ENCODE peak calls at places on chromosomes 12 and 14, in eight cellular contexts. One of them, this sample, is unnamed.

GRCh38 chr12:48199784-48200198 is 3.3 kb downstream of the OR10AD1 start:
- DNase-seq in activated CD8-positive, alpha-beta memory T cell treated with anti-CD3 and anti-CD28 coated beads, Interleukin-2, amount 50 U/mL, for 48 hours: no peak
- DNase-seq in H54: no peak
- DNase-seq in PC-3: peak; percentile 11
- DNase-seq in pancreas: no peak
- DNase-seq in tibial artery: no peak
- DNase-seq in neural progenitor cell: no peak
- DNase-seq in activated CD8-positive, alpha-beta T cell treated with anti-CD3 and anti-CD28 coated beads, Interleukin-2, amount 10 ng/mL, durations not matched to agents 7 days and 5 days: no peak
- DNase-seq in this sample: no peak

GRCh38 chr12:39354955-39355354 is 88.0 kb downstream of the KIF21A start:
- DNase-seq in activated CD8-positive, alpha-beta memory T cell treated with anti-CD3 and anti-CD28 coated beads, Interleukin-2, amount 50 U/mL, for 48 hours: no peak
- DNase-seq in H54: no peak
- DNase-seq in PC-3: peak; percentile 32
- DNase-seq in pancreas: no peak
- DNase-seq in tibial artery: no peak
- DNase-seq in neural progenitor cell: no peak
- DNase-seq in activated CD8-positive, alpha-beta T cell treated with anti-CD3 and anti-CD28 coated beads, Interleukin-2, amount 10 ng/mL, durations not matched to agents 7 days and 5 days: no peak
- DNase-seq in this sample: peak; percentile 9

GRCh38 chr14:30874120-30874998 is at the start of gene COCH:
- DNase-seq in activated CD8-positive, alpha-beta memory T cell treated with anti-CD3 and anti-CD28 coated beads, Interleukin-2, amount 50 U/mL, for 48 hours: peak; percentile 73
- DNase-seq in H54: no peak
- DNase-seq in PC-3: peak; percentile 45
- DNase-seq in pancreas: peak; percentile 18
- DNase-seq in tibial artery: no peak
- DNase-seq in neural progenitor cell: peak; percentile 86
- DNase-seq in activated CD8-positive, alpha-beta T cell treated with anti-CD3 and anti-CD28 coated beads, Interleukin-2, amount 10 ng/mL, durations not matched to agents 7 days and 5 days: peak; percentile 48
- DNase-seq in this sample: no peak

GRCh38 chr12:26748741-26749431 is 84.1 kb downstream of the ITPR2 start:
- DNase-seq in activated CD8-positive, alpha-beta memory T cell treated with anti-CD3 and anti-CD28 coated beads, Interleukin-2, amount 50 U/mL, for 48 hours: no peak
- DNase-seq in H54: no peak
- DNase-seq in PC-3: peak; percentile 58
- DNase-seq in pancreas: no peak
- DNase-seq in tibial artery: no peak
- DNase-seq in neural progenitor cell: no peak
- DNase-seq in activated CD8-positive, alpha-beta T cell treated with anti-CD3 and anti-CD28 coated beads, Interleukin-2, amount 10 ng/mL, durations not matched to agents 7 days and 5 days: no peak
- DNase-seq in this sample: no peak

GRCh38 chr12:82596484-82596883 is 90.2 kb upstream of the TMTC2 start:
- DNase-seq in activated CD8-positive, alpha-beta memory T cell treated with anti-CD3 and anti-CD28 coated beads, Interleukin-2, amount 50 U/mL, for 48 hours: no peak
- DNase-seq in H54: no peak
- DNase-seq in PC-3: no peak
- DNase-seq in pancreas: no peak
- DNase-seq in tibial artery: no peak
- DNase-seq in neural progenitor cell: no peak
- DNase-seq in activated CD8-positive, alpha-beta T cell treated with anti-CD3 and anti-CD28 coated beads, Interleukin-2, amount 10 ng/mL, durations not matched to agents 7 days and 5 days: no peak
- DNase-seq in this sample: no peak

GRCh38 chr14:72439707-72440106 is 454.2 kb downstream of the DPF3 start:
- DNase-seq in activated CD8-positive, alpha-beta memory T cell treated with anti-CD3 and anti-CD28 coated beads, Interleukin-2, amount 50 U/mL, for 48 hours: no peak
- DNase-seq in H54: no peak
- DNase-seq in PC-3: no peak
- DNase-seq in pancreas: no peak
- DNase-seq in tibial artery: no peak
- DNase-seq in neural progenitor cell: no peak
- DNase-seq in activated CD8-positive, alpha-beta T cell treated with anti-CD3 and anti-CD28 coated beads, Interleukin-2, amount 10 ng/mL, durations not matched to agents 7 days and 5 days: peak; percentile 86
- DNase-seq in this sample: no peak

GRCh38 chr14:95290769-95291440 is 28.8 kb downstream of the CLMN start:
- DNase-seq in activated CD8-positive, alpha-beta memory T cell treated with anti-CD3 and anti-CD28 coated beads, Interleukin-2, amount 50 U/mL, for 48 hours: peak; percentile 35
- DNase-seq in H54: no peak
- DNase-seq in PC-3: peak; percentile 75
- DNase-seq in pancreas: peak; percentile 90
- DNase-seq in tibial artery: peak; percentile 65
- DNase-seq in neural progenitor cell: no peak
- DNase-seq in activated CD8-positive, alpha-beta T cell treated with anti-CD3 and anti-CD28 coated beads, Interleukin-2, amount 10 ng/mL, durations not matched to agents 7 days and 5 days: no peak
- DNase-seq in this sample: no peak

GRCh38 chr12:131222271-131223139 is 268.8 kb downstream of the ADGRD1 start:
- DNase-seq in activated CD8-positive, alpha-beta memory T cell treated with anti-CD3 and anti-CD28 coated beads, Interleukin-2, amount 50 U/mL, for 48 hours: no peak
- DNase-seq in H54: no peak
- DNase-seq in PC-3: no peak
- DNase-seq in pancreas: no peak
- DNase-seq in tibial artery: peak; percentile 53
- DNase-seq in neural progenitor cell: peak; percentile 78
- DNase-seq in activated CD8-positive, alpha-beta T cell treated with anti-CD3 and anti-CD28 coated beads, Interleukin-2, amount 10 ng/mL, durations not matched to agents 7 days and 5 days: peak; percentile 45
- DNase-seq in this sample: no peak

GRCh38 chr12:68378859-68379628 is 46.9 kb upstream of the MDM1 start:
- DNase-seq in activated CD8-positive, alpha-beta memory T cell treated with anti-CD3 and anti-CD28 coated beads, Interleukin-2, amount 50 U/mL, for 48 hours: no peak
- DNase-seq in H54: no peak
- DNase-seq in PC-3: peak; percentile 82
- DNase-seq in pancreas: no peak
- DNase-seq in tibial artery: no peak
- DNase-seq in neural progenitor cell: no peak
- DNase-seq in activated CD8-positive, alpha-beta T cell treated with anti-CD3 and anti-CD28 coated beads, Interleukin-2, amount 10 ng/mL, durations not matched to agents 7 days and 5 days: no peak
- DNase-seq in this sample: no peak

GRCh38 chr12:102603021-102603420 is 122.7 kb upstream of the IGF1 start:
- DNase-seq in activated CD8-positive, alpha-beta memory T cell treated with anti-CD3 and anti-CD28 coated beads, Interleukin-2, amount 50 U/mL, for 48 hours: no peak
- DNase-seq in H54: no peak
- DNase-seq in PC-3: no peak
- DNase-seq in pancreas: no peak
- DNase-seq in tibial artery: no peak
- DNase-seq in neural progenitor cell: no peak
- DNase-seq in activated CD8-positive, alpha-beta T cell treated with anti-CD3 and anti-CD28 coated beads, Interleukin-2, amount 10 ng/mL, durations not matched to agents 7 days and 5 days: no peak
- DNase-seq in this sample: no peak

GRCh38 chr12:4331842-4332241 is 10.8 kb downstream of the TIGAR start:
- DNase-seq in activated CD8-positive, alpha-beta memory T cell treated with anti-CD3 and anti-CD28 coated beads, Interleukin-2, amount 50 U/mL, for 48 hours: no peak
- DNase-seq in H54: no peak
- DNase-seq in PC-3: no peak
- DNase-seq in pancreas: no peak
- DNase-seq in tibial artery: no peak
- DNase-seq in neural progenitor cell: no peak
- DNase-seq in activated CD8-positive, alpha-beta T cell treated with anti-CD3 and anti-CD28 coated beads, Interleukin-2, amount 10 ng/mL, durations not matched to agents 7 days and 5 days: no peak
- DNase-seq in this sample: no peak

GRCh38 chr14:68535404-68536024 is 257.4 kb downstream of the ZFP36L1 start:
- DNase-seq in activated CD8-positive, alpha-beta memory T cell treated with anti-CD3 and anti-CD28 coated beads, Interleukin-2, amount 50 U/mL, for 48 hours: no peak
- DNase-seq in H54: no peak
- DNase-seq in PC-3: peak; percentile 92
- DNase-seq in pancreas: no peak
- DNase-seq in tibial artery: no peak
- DNase-seq in neural progenitor cell: no peak
- DNase-seq in activated CD8-positive, alpha-beta T cell treated with anti-CD3 and anti-CD28 coated beads, Interleukin-2, amount 10 ng/mL, durations not matched to agents 7 days and 5 days: no peak
- DNase-seq in this sample: peak; percentile 91

GRCh38 chr12:124715121-124715990 is 147.9 kb upstream of the NCOR2 start:
- DNase-seq in activated CD8-positive, alpha-beta memory T cell treated with anti-CD3 and anti-CD28 coated beads, Interleukin-2, amount 50 U/mL, for 48 hours: no peak
- DNase-seq in H54: no peak
- DNase-seq in PC-3: peak; percentile 76
- DNase-seq in pancreas: no peak
- DNase-seq in tibial artery: no peak
- DNase-seq in neural progenitor cell: no peak
- DNase-seq in activated CD8-positive, alpha-beta T cell treated with anti-CD3 and anti-CD28 coated beads, Interleukin-2, amount 10 ng/mL, durations not matched to agents 7 days and 5 days: no peak
- DNase-seq in this sample: no peak

GRCh38 chr14:105588236-105588860 is 62.0 kb downstream of the TMEM121 start:
- DNase-seq in activated CD8-positive, alpha-beta memory T cell treated with anti-CD3 and anti-CD28 coated beads, Interleukin-2, amount 50 U/mL, for 48 hours: no peak
- DNase-seq in H54: no peak
- DNase-seq in PC-3: no peak
- DNase-seq in pancreas: no peak
- DNase-seq in tibial artery: no peak
- DNase-seq in neural progenitor cell: no peak
- DNase-seq in activated CD8-positive, alpha-beta T cell treated with anti-CD3 and anti-CD28 coated beads, Interleukin-2, amount 10 ng/mL, durations not matched to agents 7 days and 5 days: no peak
- DNase-seq in this sample: no peak

GRCh38 chr12:66962316-66962715 is 283.4 kb upstream of the GRIP1 start:
- DNase-seq in activated CD8-positive, alpha-beta memory T cell treated with anti-CD3 and anti-CD28 coated beads, Interleukin-2, amount 50 U/mL, for 48 hours: no peak
- DNase-seq in H54: no peak
- DNase-seq in PC-3: no peak
- DNase-seq in pancreas: no peak
- DNase-seq in tibial artery: no peak
- DNase-seq in neural progenitor cell: no peak
- DNase-seq in activated CD8-positive, alpha-beta T cell treated with anti-CD3 and anti-CD28 coated beads, Interleukin-2, amount 10 ng/mL, durations not matched to agents 7 days and 5 days: no peak
- DNase-seq in this sample: no peak

GRCh38 chr12:110658882-110659281 is 30.0 kb downstream of the HVCN1 start:
- DNase-seq in activated CD8-positive, alpha-beta memory T cell treated with anti-CD3 and anti-CD28 coated beads, Interleukin-2, amount 50 U/mL, for 48 hours: no peak
- DNase-seq in H54: no peak
- DNase-seq in PC-3: no peak
- DNase-seq in pancreas: no peak
- DNase-seq in tibial artery: no peak
- DNase-seq in neural progenitor cell: no peak
- DNase-seq in activated CD8-positive, alpha-beta T cell treated with anti-CD3 and anti-CD28 coated beads, Interleukin-2, amount 10 ng/mL, durations not matched to agents 7 days and 5 days: no peak
- DNase-seq in this sample: no peak

GRCh38 chr12:65274873-65275272 is 3.6 kb upstream of the MSRB3 start:
- DNase-seq in activated CD8-positive, alpha-beta memory T cell treated with anti-CD3 and anti-CD28 coated beads, Interleukin-2, amount 50 U/mL, for 48 hours: no peak
- DNase-seq in H54: no peak
- DNase-seq in PC-3: no peak
- DNase-seq in pancreas: no peak
- DNase-seq in tibial artery: no peak
- DNase-seq in neural progenitor cell: no peak
- DNase-seq in activated CD8-positive, alpha-beta T cell treated with anti-CD3 and anti-CD28 coated beads, Interleukin-2, amount 10 ng/mL, durations not matched to agents 7 days and 5 days: no peak
- DNase-seq in this sample: no peak

GRCh38 chr14:103201801-103202200 is 78.5 kb downstream of the TNFAIP2 start:
- DNase-seq in activated CD8-positive, alpha-beta memory T cell treated with anti-CD3 and anti-CD28 coated beads, Interleukin-2, amount 50 U/mL, for 48 hours: no peak
- DNase-seq in H54: no peak
- DNase-seq in PC-3: no peak
- DNase-seq in pancreas: no peak
- DNase-seq in tibial artery: no peak
- DNase-seq in neural progenitor cell: no peak
- DNase-seq in activated CD8-positive, alpha-beta T cell treated with anti-CD3 and anti-CD28 coated beads, Interleukin-2, amount 10 ng/mL, durations not matched to agents 7 days and 5 days: no peak
- DNase-seq in this sample: no peak

GRCh38 chr12:112539221-112539620 is 120.5 kb downstream of the PTPN11 start:
- DNase-seq in activated CD8-positive, alpha-beta memory T cell treated with anti-CD3 and anti-CD28 coated beads, Interleukin-2, amount 50 U/mL, for 48 hours: no peak
- DNase-seq in H54: no peak
- DNase-seq in PC-3: peak; percentile 49
- DNase-seq in pancreas: no peak
- DNase-seq in tibial artery: no peak
- DNase-seq in neural progenitor cell: no peak
- DNase-seq in activated CD8-positive, alpha-beta T cell treated with anti-CD3 and anti-CD28 coated beads, Interleukin-2, amount 10 ng/mL, durations not matched to agents 7 days and 5 days: no peak
- DNase-seq in this sample: peak; percentile 54

GRCh38 chr12:49975370-49975761 is 2.6 kb downstream of the AQP6 start:
- DNase-seq in activated CD8-positive, alpha-beta memory T cell treated with anti-CD3 and anti-CD28 coated beads, Interleukin-2, amount 50 U/mL, for 48 hours: no peak
- DNase-seq in H54: no peak
- DNase-seq in PC-3: no peak
- DNase-seq in pancreas: no peak
- DNase-seq in tibial artery: peak; percentile 59
- DNase-seq in neural progenitor cell: peak; percentile 28
- DNase-seq in activated CD8-positive, alpha-beta T cell treated with anti-CD3 and anti-CD28 coated beads, Interleukin-2, amount 10 ng/mL, durations not matched to agents 7 days and 5 days: no peak
- DNase-seq in this sample: no peak

GRCh38 chr12:50175716-50176026 is 8.5 kb upstream of the CERS5 start:
- DNase-seq in activated CD8-positive, alpha-beta memory T cell treated with anti-CD3 and anti-CD28 coated beads, Interleukin-2, amount 50 U/mL, for 48 hours: no peak
- DNase-seq in H54: no peak
- DNase-seq in PC-3: no peak
- DNase-seq in pancreas: no peak
- DNase-seq in tibial artery: no peak
- DNase-seq in neural progenitor cell: no peak
- DNase-seq in activated CD8-positive, alpha-beta T cell treated with anti-CD3 and anti-CD28 coated beads, Interleukin-2, amount 10 ng/mL, durations not matched to agents 7 days and 5 days: no peak
- DNase-seq in this sample: no peak

GRCh38 chr14:69807192-69807591 is 10.2 kb upstream of the SLC10A1 start:
- DNase-seq in activated CD8-positive, alpha-beta memory T cell treated with anti-CD3 and anti-CD28 coated beads, Interleukin-2, amount 50 U/mL, for 48 hours: no peak
- DNase-seq in H54: no peak
- DNase-seq in PC-3: no peak
- DNase-seq in pancreas: no peak
- DNase-seq in tibial artery: no peak
- DNase-seq in neural progenitor cell: no peak
- DNase-seq in activated CD8-positive, alpha-beta T cell treated with anti-CD3 and anti-CD28 coated beads, Interleukin-2, amount 10 ng/mL, durations not matched to agents 7 days and 5 days: no peak
- DNase-seq in this sample: no peak

GRCh38 chr14:22333408-22334274 is 255.4 kb downstream of the DAD1 start:
- DNase-seq in activated CD8-positive, alpha-beta memory T cell treated with anti-CD3 and anti-CD28 coated beads, Interleukin-2, amount 50 U/mL, for 48 hours: no peak
- DNase-seq in H54: peak; percentile 1
- DNase-seq in PC-3: peak; percentile 99
- DNase-seq in pancreas: peak; percentile 22
- DNase-seq in tibial artery: no peak
- DNase-seq in neural progenitor cell: peak; percentile 6
- DNase-seq in activated CD8-positive, alpha-beta T cell treated with anti-CD3 and anti-CD28 coated beads, Interleukin-2, amount 10 ng/mL, durations not matched to agents 7 days and 5 days: no peak
- DNase-seq in this sample: peak; percentile 85

GRCh38 chr12:76688001-76688400 is 75.9 kb upstream of the ZDHHC17 start:
- DNase-seq in activated CD8-positive, alpha-beta memory T cell treated with anti-CD3 and anti-CD28 coated beads, Interleukin-2, amount 50 U/mL, for 48 hours: no peak
- DNase-seq in H54: no peak
- DNase-seq in PC-3: peak; percentile 21
- DNase-seq in pancreas: no peak
- DNase-seq in tibial artery: no peak
- DNase-seq in neural progenitor cell: no peak
- DNase-seq in activated CD8-positive, alpha-beta T cell treated with anti-CD3 and anti-CD28 coated beads, Interleukin-2, amount 10 ng/mL, durations not matched to agents 7 days and 5 days: no peak
- DNase-seq in this sample: no peak

GRCh38 chr14:50740858-50741257 is 72.8 kb upstream of the SAV1 start:
- DNase-seq in activated CD8-positive, alpha-beta memory T cell treated with anti-CD3 and anti-CD28 coated beads, Interleukin-2, amount 50 U/mL, for 48 hours: no peak
- DNase-seq in H54: no peak
- DNase-seq in PC-3: no peak
- DNase-seq in pancreas: no peak
- DNase-seq in tibial artery: no peak
- DNase-seq in neural progenitor cell: no peak
- DNase-seq in activated CD8-positive, alpha-beta T cell treated with anti-CD3 and anti-CD28 coated beads, Interleukin-2, amount 10 ng/mL, durations not matched to agents 7 days and 5 days: no peak
- DNase-seq in this sample: no peak

GRCh38 chr14:75457648-75458165 is 29.9 kb downstream of the JDP2 start:
- DNase-seq in activated CD8-positive, alpha-beta memory T cell treated with anti-CD3 and anti-CD28 coated beads, Interleukin-2, amount 50 U/mL, for 48 hours: no peak
- DNase-seq in H54: no peak
- DNase-seq in PC-3: no peak
- DNase-seq in pancreas: no peak
- DNase-seq in tibial artery: no peak
- DNase-seq in neural progenitor cell: no peak
- DNase-seq in activated CD8-positive, alpha-beta T cell treated with anti-CD3 and anti-CD28 coated beads, Interleukin-2, amount 10 ng/mL, durations not matched to agents 7 days and 5 days: no peak
- DNase-seq in this sample: no peak

GRCh38 chr14:98130691-98131090 is 1141.3 kb downstream of the BCL11B start:
- DNase-seq in activated CD8-positive, alpha-beta memory T cell treated with anti-CD3 and anti-CD28 coated beads, Interleukin-2, amount 50 U/mL, for 48 hours: no peak
- DNase-seq in H54: no peak
- DNase-seq in PC-3: no peak
- DNase-seq in pancreas: no peak
- DNase-seq in tibial artery: no peak
- DNase-seq in neural progenitor cell: no peak
- DNase-seq in activated CD8-positive, alpha-beta T cell treated with anti-CD3 and anti-CD28 coated beads, Interleukin-2, amount 10 ng/mL, durations not matched to agents 7 days and 5 days: no peak
- DNase-seq in this sample: no peak

GRCh38 chr12:19641235-19642080 is 202.2 kb downstream of the AEBP2 start:
- DNase-seq in activated CD8-positive, alpha-beta memory T cell treated with anti-CD3 and anti-CD28 coated beads, Interleukin-2, amount 50 U/mL, for 48 hours: no peak
- DNase-seq in H54: no peak
- DNase-seq in PC-3: no peak
- DNase-seq in pancreas: no peak
- DNase-seq in tibial artery: no peak
- DNase-seq in neural progenitor cell: no peak
- DNase-seq in activated CD8-positive, alpha-beta T cell treated with anti-CD3 and anti-CD28 coated beads, Interleukin-2, amount 10 ng/mL, durations not matched to agents 7 days and 5 days: no peak
- DNase-seq in this sample: no peak

GRCh38 chr12:31491819-31492598 is 98.9 kb downstream of the DENND5B start:
- DNase-seq in activated CD8-positive, alpha-beta memory T cell treated with anti-CD3 and anti-CD28 coated beads, Interleukin-2, amount 50 U/mL, for 48 hours: no peak
- DNase-seq in H54: peak; percentile 13
- DNase-seq in PC-3: peak; percentile 89
- DNase-seq in pancreas: peak; percentile 21
- DNase-seq in tibial artery: no peak
- DNase-seq in neural progenitor cell: no peak
- DNase-seq in activated CD8-positive, alpha-beta T cell treated with anti-CD3 and anti-CD28 coated beads, Interleukin-2, amount 10 ng/mL, durations not matched to agents 7 days and 5 days: no peak
- DNase-seq in this sample: peak; percentile 76

GRCh38 chr14:78997811-78998210 is 827.6 kb downstream of the NRXN3 start:
- DNase-seq in activated CD8-positive, alpha-beta memory T cell treated with anti-CD3 and anti-CD28 coated beads, Interleukin-2, amount 50 U/mL, for 48 hours: no peak
- DNase-seq in H54: no peak
- DNase-seq in PC-3: no peak
- DNase-seq in pancreas: no peak
- DNase-seq in tibial artery: no peak
- DNase-seq in neural progenitor cell: no peak
- DNase-seq in activated CD8-positive, alpha-beta T cell treated with anti-CD3 and anti-CD28 coated beads, Interleukin-2, amount 10 ng/mL, durations not matched to agents 7 days and 5 days: no peak
- DNase-seq in this sample: no peak

GRCh38 chr12:125280482-125281377 is 215.5 kb downstream of the AACS start:
- DNase-seq in activated CD8-positive, alpha-beta memory T cell treated with anti-CD3 and anti-CD28 coated beads, Interleukin-2, amount 50 U/mL, for 48 hours: no peak
- DNase-seq in H54: no peak
- DNase-seq in PC-3: no peak
- DNase-seq in pancreas: no peak
- DNase-seq in tibial artery: no peak
- DNase-seq in neural progenitor cell: peak; percentile 75
- DNase-seq in activated CD8-positive, alpha-beta T cell treated with anti-CD3 and anti-CD28 coated beads, Interleukin-2, amount 10 ng/mL, durations not matched to agents 7 days and 5 days: peak; percentile 21
- DNase-seq in this sample: no peak

GRCh38 chr12:56469007-56469930 is 891 bp downstream of the SPRYD4 start:
- DNase-seq in activated CD8-positive, alpha-beta memory T cell treated with anti-CD3 and anti-CD28 coated beads, Interleukin-2, amount 50 U/mL, for 48 hours: peak; percentile 61
- DNase-seq in H54: no peak
- DNase-seq in PC-3: peak; percentile 22
- DNase-seq in pancreas: peak; percentile 58
- DNase-seq in tibial artery: no peak
- DNase-seq in neural progenitor cell: no peak
- DNase-seq in activated CD8-positive, alpha-beta T cell treated with anti-CD3 and anti-CD28 coated beads, Interleukin-2, amount 10 ng/mL, durations not matched to agents 7 days and 5 days: no peak
- DNase-seq in this sample: peak; percentile 62

GRCh38 chr12:104668274-104668718 is 211.5 kb downstream of the CHST11 start:
- DNase-seq in activated CD8-positive, alpha-beta memory T cell treated with anti-CD3 and anti-CD28 coated beads, Interleukin-2, amount 50 U/mL, for 48 hours: no peak
- DNase-seq in H54: no peak
- DNase-seq in PC-3: no peak
- DNase-seq in pancreas: no peak
- DNase-seq in tibial artery: no peak
- DNase-seq in neural progenitor cell: no peak
- DNase-seq in activated CD8-positive, alpha-beta T cell treated with anti-CD3 and anti-CD28 coated beads, Interleukin-2, amount 10 ng/mL, durations not matched to agents 7 days and 5 days: no peak
- DNase-seq in this sample: no peak

This sample was measured in RKO.